ENCODE peak calls at places on chromosomes 12 and 14, in seven cellular contexts. S is nephron progenitor cell, C is GM12864, U is dorsolateral prefrontal cortex, H is testis, O is choroid plexus epithelial cell, F is fibroblast of pulmonary artery. K is an unnamed sample.

GRCh38 chr14:36513451-36514277 is 6.4 kb downstream of the NKX2-1 start:
- DNase-seq in S (peak), C (no peak), U (no peak), H (no peak), O (no peak), F (no peak), K (peak)

GRCh38 chr14:52299692-52300278 is 14.3 kb upstream of the PTGER2 start:
- DNase-seq in S (no peak), C (peak), U (no peak), H (no peak), O (peak), F (peak), K (peak)

GRCh38 chr14:67641902-67642749 is 22.4 kb downstream of the ARG2 start:
- DNase-seq in S (no peak), C (no peak), U (no peak), H (no peak), O (no peak), F (no peak), K (no peak)

GRCh38 chr14:68563256-68564131 is 229.4 kb downstream of the ZFP36L1 start:
- DNase-seq in S (no peak), C (no peak), U (no peak), H (peak), O (peak), F (peak), K (no peak)

GRCh38 chr14:65866906-65867305 is 454.4 kb downstream of the FUT8 start:
- DNase-seq in S (no peak), C (no peak), U (no peak), H (no peak), O (no peak), F (no peak), K (no peak)

GRCh38 chr14:76884853-76885276 is 58.7 kb downstream of the LRRC74A start:
- DNase-seq in S (no peak), C (no peak), U (no peak), H (no peak), O (no peak), F (no peak), K (no peak)

GRCh38 chr14:97379091-97379531 is 581.9 kb downstream of the VRK1 start:
- DNase-seq in S (no peak), C (no peak), U (no peak), H (no peak), O (no peak), F (no peak), K (no peak)

GRCh38 chr12:100675432-100675831 is 101.9 kb downstream of the GAS2L3 start:
- DNase-seq in S (no peak), C (no peak), U (no peak), H (peak), O (peak), F (peak), K (no peak)

GRCh38 chr14:50351016-50351415 is 38.9 kb downstream of the DMAC2L start:
- DNase-seq in S (no peak), C (no peak), U (no peak), H (no peak), O (no peak), F (no peak), K (no peak)

GRCh38 chr14:99287269-99287942 is 15.4 kb upstream of the BCL11B start:
- DNase-seq in S (no peak), C (peak), U (no peak), H (no peak), O (no peak), F (no peak), K (no peak)

GRCh38 chr12:42474391-42474790 is 115.2 kb downstream of the PRICKLE1 start:
- DNase-seq in S (no peak), C (no peak), U (no peak), H (no peak), O (peak), F (peak), K (no peak)

GRCh38 chr12:122721057-122721545 is 4.5 kb upstream of the HCAR3 start:
- DNase-seq in S (no peak), C (peak), U (no peak), H (no peak), O (peak), F (peak), K (peak)

DNA sequence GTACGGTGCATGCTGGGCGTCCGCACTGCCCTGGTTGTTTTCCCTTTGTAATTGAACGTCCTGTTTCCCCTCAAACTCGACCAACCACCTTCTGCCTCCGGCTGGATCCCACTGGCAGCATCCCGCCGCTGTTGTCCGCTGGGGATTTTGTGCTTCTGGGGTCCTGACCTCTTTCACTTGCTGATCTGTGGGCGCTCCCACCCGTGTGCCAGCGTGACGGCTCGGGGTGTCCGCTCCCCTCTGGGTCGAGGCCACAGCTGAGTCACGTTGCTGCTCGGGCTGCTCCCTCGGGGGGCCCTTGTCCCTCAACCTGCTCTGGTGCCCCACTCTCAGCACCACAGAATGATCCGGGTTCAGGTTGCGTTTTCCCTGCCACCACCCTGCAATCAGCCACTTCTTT is 8.0 kb downstream of the PGAM5 start:
- DNase-seq in S (no peak), C (no peak), U (no peak), H (no peak), O (no peak), F (no peak), K (no peak)
- TF ChIP-seq CTCF in S (no peak), C (no peak), U (no peak), H (no peak), O (no peak), F (no peak), K (no peak)

DNA sequence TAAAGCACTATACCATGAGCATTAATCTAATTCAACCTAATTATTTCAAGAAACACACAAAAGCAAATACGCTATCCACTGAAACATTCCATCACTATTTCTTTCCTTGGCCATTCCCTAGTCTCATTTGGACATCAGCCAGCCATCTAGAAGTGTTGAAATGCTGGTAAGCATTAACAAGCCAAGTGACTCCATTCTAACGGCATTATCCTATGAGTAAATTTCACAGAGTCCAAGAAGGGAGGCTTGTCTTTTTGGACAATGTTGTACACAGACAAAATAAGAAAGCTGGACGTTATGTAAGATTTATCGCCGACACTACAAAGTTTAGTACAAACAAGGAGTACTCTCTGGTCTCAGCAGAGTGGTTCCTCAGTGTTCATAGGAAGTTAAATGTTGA is 476.8 kb downstream of the FOXG1 start:
- DNase-seq in S (no peak), C (no peak), U (no peak), H (no peak), O (peak), F (peak), K (no peak)
- TF ChIP-seq CTCF in S (no peak), C (no peak), U (no peak), H (no peak), O (no peak), F (no peak), K (no peak)

GRCh38 chr14:22918519-22918808 is 485 bp downstream of the RBM23 start:
- DNase-seq in S (no peak), C (no peak), U (no peak), H (no peak), O (no peak), F (no peak), K (no peak)
- TF ChIP-seq CTCF in S (no peak), C (no peak), U (no peak), H (no peak), O (no peak), F (no peak), K (no peak)

DNA sequence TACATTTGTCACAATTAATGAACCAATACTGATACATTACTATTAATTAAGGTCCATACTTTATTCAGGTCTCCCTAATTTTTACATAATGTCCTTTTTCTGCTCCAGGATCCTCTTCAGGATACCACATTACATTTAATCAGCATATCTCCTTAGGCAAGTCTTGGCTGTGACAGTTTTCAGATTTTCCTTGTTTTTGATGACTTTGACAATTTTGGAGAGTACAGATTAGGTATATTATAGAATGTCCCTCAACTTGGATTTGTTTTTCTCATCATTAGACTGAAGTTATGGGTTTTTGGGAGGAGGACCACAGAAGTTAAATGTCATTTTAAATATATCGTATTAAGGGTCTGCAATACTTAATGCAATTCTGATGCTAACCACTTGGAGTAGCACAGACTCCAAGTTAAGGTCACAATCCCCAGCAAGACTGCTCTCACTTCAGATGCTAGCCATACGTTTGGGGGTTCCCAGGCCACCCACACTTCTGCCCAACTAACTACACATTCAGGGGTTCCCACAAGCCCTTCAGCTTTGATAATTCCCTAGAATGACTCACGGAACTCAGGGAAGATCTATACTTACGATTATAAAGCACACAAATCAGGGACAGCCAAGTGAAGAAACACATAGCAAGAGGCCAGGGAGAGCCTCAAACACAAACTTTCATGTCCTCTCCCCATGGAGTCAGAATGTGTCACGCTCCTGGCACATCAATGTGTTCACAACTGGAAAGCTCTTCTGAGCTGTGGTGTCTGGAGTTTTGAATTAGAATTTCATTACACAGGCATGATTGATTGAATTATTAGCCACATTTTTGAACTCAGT is 17.0 kb upstream of the NUBPL start:
- DNase-seq in S (no peak), C (no peak), U (no peak), H (no peak), O (peak), F (peak), K (no peak)
- TF ChIP-seq CTCF in S (peak), C (peak), U (peak), H (peak), O (peak), F (peak), K (peak)

DNA sequence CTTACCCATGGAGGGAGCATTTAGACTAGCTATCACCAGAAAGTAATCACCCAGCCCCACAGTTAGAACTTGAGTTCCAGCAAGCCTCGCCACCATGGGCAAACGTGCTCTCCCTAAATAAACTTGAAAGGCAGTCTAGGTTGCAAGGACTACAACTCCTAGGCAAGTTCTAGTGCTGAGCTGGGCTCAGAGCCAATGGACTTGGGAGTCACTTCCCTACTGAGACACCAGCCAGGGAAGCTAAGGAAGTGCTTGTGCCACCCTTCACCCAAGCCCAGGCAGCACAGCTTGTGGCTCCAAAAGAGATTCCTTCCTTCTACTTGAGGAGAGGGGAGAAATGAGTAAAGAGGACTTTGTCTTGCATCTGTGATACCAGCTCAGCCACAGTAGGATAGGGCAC is 57.9 kb downstream of the SLCO1A2 start:
- DNase-seq in S (no peak), C (no peak), U (no peak), H (peak), O (no peak), F (no peak), K (no peak)
- TF ChIP-seq CTCF in S (no peak), C (no peak), U (no peak), H (no peak), O (no peak), F (no peak), K (no peak)

DNA sequence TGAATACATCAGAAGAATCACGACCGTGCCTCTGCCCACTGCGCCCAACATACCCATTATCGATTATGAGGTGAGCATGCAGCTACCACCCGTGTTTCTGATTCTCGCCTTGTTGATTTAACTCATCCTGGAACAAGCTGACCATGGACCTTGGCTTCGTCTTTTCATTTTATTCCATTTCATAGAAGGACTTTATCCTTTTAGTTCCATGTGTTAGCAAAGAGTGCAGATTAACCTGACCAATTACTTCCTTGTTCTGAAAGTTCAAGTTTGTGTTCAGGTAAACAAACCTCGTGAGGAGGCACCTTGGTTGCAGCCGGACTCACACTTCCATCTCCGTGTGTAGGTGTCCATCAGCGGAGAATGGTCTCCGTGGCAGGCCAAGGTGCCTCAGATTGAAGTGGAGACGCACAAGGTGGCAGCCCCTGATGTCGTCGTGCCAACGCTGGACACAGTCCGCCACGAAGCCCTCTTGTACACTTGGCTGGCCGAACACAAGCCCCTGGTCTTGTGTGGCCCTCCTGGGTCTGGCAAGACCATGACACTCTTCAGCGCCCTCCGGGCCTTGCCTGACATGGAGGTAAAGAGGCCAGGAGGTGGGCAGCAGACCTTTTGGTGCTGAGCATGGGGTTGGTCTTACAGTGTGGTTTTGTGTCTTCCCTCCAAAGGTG is 52.2 kb downstream of the DYNC1H1 start:
- DNase-seq in S (no peak), C (no peak), U (no peak), H (no peak), O (no peak), F (no peak), K (no peak)
- TF ChIP-seq CTCF in S (no peak), C (no peak), U (no peak), H (no peak), O (no peak), F (no peak), K (no peak)

DNA sequence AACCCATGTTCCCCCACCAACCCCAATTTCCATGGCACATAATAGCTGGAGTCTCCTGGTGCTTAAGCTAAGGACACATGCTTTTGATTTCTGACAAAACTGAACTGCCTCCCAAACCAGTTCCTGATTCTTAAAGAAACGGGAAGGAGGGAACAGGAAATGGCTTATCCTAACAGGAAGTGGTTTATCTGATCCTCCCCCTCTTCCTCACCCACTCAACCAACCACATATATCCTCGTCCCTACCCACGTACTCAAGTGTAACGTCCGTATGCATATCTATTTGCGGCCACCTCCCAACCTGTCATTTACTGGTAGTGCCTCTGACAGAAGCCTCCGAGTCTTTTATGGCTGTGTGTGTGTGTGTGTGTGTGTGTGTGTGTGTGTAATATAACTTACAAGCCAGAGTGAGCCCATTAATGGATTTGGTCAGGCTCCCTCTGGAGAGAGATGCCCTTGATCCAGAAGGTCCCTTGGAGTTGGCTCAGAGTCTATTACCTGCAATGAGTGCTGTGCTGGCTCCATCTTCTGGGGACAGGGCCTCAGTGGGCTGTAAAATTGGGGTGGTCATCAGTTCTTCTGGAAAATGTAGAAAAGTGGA is 7.7 kb downstream of the DAZAP2 start:
- DNase-seq in S (no peak), C (no peak), U (no peak), H (no peak), O (peak), F (peak), K (no peak)
- TF ChIP-seq CTCF in S (no peak), C (peak), U (no peak), H (no peak), O (peak), F (peak), K (peak)

GRCh38 chr12:52867636-52868035 is 18.8 kb upstream of the KRT78 start:
- DNase-seq in S (no peak), C (no peak), U (no peak), H (no peak), O (no peak), F (no peak), K (no peak)

GRCh38 chr12:52862023-52862422 is 13.2 kb upstream of the KRT78 start:
- DNase-seq in S (no peak), C (no peak), U (no peak), H (no peak), O (no peak), F (no peak), K (no peak)

GRCh38 chr12:52860102-52860838 is 11.5 kb upstream of the KRT78 start:
- DNase-seq in S (no peak), C (no peak), U (no peak), H (no peak), O (peak), F (peak), K (no peak)

GRCh38 chr12:52867152-52867551 is 18.4 kb upstream of the KRT78 start:
- DNase-seq in S (no peak), C (no peak), U (no peak), H (no peak), O (no peak), F (no peak), K (no peak)

DNA sequence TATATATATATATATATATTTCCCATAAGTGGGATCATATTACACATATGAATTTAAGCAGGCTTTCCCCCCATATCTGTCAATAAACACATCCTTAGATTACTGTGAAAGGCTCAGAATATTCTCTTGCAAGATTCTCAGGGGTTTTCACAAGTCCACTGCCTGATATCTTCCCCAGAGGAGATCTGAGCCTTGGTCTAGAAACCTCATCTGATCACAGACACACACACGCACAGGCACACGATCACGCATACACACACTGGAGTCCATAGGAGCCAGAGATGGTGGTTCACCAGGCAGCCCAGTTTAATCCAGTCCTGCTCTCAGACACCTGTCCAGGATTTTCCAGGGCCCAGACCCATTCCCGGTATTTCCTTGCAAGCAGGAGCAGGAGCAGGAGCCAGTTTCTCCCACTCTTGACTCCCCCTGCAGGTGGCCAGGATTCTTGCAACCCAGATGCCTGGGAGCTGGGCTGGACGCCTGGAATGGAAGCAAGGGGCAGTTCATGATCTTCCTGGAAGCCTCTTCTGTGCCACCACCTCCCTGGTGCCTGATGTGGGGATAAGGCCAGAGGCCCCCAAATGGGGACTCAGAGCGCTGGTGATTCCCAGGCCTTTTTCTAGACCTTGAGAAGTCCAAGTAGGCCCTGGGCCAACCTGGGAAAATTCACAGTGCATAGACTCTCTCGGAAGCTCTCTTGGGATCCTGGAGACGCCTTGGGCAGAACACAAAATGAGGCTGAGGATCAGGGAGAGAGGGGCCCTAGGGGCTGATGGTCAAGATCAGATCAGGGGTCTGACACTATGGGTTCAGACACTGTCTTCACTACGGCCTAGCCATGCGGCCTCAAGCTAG is 16.5 kb upstream of the KRT78 start:
- DNase-seq in S (peak), C (no peak), U (no peak), H (peak), O (peak), F (peak), K (peak)
- TF ChIP-seq CTCF in S (peak), C (peak), U (peak), H (peak), O (peak), F (peak), K (peak)

GRCh38 chr12:65232490-65233077 is 45.9 kb upstream of the MSRB3 start:
- DNase-seq in S (no peak), C (no peak), U (no peak), H (no peak), O (peak), F (peak), K (peak)
- TF ChIP-seq CTCF in S (peak), C (peak), U (peak), H (peak), O (no peak), F (peak), K (peak)

DNA sequence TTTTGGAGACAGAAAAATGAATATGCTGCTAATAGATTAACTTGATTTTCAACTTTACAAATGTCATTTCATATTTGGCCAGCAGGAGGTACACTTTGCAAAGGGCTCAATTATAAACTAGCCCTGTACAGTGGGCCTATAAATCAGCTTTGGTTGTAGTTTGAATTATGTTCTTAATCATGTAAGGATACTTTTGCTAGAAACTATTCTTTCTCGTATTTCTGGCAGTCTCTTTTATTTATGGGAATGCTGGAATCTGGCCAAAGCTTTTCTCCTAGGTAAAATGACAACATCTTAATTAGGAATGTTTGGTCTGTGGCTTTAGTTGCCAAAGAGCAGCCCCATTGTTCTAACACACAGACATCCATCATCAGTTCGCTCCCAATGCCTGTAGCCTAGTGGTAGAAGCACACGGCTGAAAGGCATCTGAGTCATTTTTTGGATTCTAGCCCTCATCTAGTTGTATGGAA is 1322.3 kb upstream of the SEL1L start:
- DNase-seq in S (no peak), C (no peak), U (no peak), H (no peak), O (peak), F (peak), K (peak)
- TF ChIP-seq CTCF in S (peak), C (peak), U (peak), H (peak), O (peak), F (peak), K (peak)